ENCODE peak calls at places on chromosomes 16 and 17, in five cellular contexts. J is HEK293T, Y is K562, Q is SK-N-SH, A is HepG2. V is an unnamed sample.

GRCh38 chr17:35368086-35368824 is 5.2 kb downstream of the SLFN11 start:
- DNase-seq in J (no peak), Y (no peak), A (no peak), Q (no peak), V (peak)

GRCh38 chr16:2507052-2507678 is 6.6 kb upstream of the ATP6V0C start:
- DNase-seq in A (no peak), Q (no peak), J (no peak), Y (no peak), V (peak)

GRCh38 chr16:19127674-19128131 is 13.9 kb downstream of the ITPRIPL2 start:
- DNase-seq in J (no peak), Q (no peak), A (no peak), Y (no peak), V (peak)

GRCh38 chr17:20993863-20994778 is 48.7 kb downstream of the USP22 start:
- DNase-seq in Q (peak), A (no peak), J (no peak), Y (no peak), V (no peak)

GRCh38 chr16:56525154-56525720 is 5.4 kb upstream of the BBS2 start:
- DNase-seq in J (no peak), Q (peak), A (no peak), Y (no peak), V (no peak)

GRCh38 chr17:57578608-57578990 is 166.5 kb downstream of the CCDC182 start:
- DNase-seq in Q (no peak), A (no peak), Y (no peak), J (no peak), V (peak)

GRCh38 chr16:3651461-3652372 is 2.8 kb upstream of the DNASE1 start:
- DNase-seq in A (no peak), J (no peak), Y (no peak), Q (no peak), V (no peak)

GRCh38 chr17:41939044-41939695 is 8.8 kb downstream of the ODAD4 start:
- DNase-seq in A (no peak), Y (no peak), Q (no peak), J (no peak), V (no peak)

GRCh38 chr17:50035421-50035879 is 20.5 kb upstream of the ITGA3 start:
- DNase-seq in J (no peak), Q (peak), A (peak), Y (peak), V (no peak)

GRCh38 chr16:2963611-2964415 is at the start of gene KREMEN2:
- DNase-seq in Q (peak), Y (peak), J (peak), A (peak), V (no peak)

GRCh38 chr17:77445030-77445907 is 304.5 kb downstream of the SEC14L1 start:
- DNase-seq in Q (no peak), A (no peak), Y (no peak), J (no peak), V (peak)

GRCh38 chr17:79852748-79853147 is 13.5 kb upstream of the CBX4 start:
- DNase-seq in Q (no peak), Y (no peak), A (no peak), J (no peak), V (no peak)

GRCh38 chr16:70577256-70577698 is 53.7 kb downstream of the SF3B3 start:
- DNase-seq in Q (no peak), A (no peak), Y (no peak), J (no peak), V (no peak)

GRCh38 chr17:2954898-2955445 is 108.4 kb downstream of the OR1D5 start:
- DNase-seq in Q (no peak), J (no peak), A (peak), Y (no peak), V (no peak)

GRCh38 chr17:34579979-34580684 is 750 bp downstream of the TMEM132E start:
- DNase-seq in A (no peak), Y (no peak), J (peak), Q (peak), V (no peak)

GRCh38 chr17:7914771-7915610 is 1.1 kb downstream of the RNF227 start:
- DNase-seq in Y (no peak), Q (no peak), A (no peak), J (no peak), V (no peak)

GRCh38 chr17:33522623-33523022 is 229.5 kb upstream of the ASIC2 start:
- DNase-seq in Y (peak), A (no peak), J (peak), Q (no peak), V (no peak)

DNA sequence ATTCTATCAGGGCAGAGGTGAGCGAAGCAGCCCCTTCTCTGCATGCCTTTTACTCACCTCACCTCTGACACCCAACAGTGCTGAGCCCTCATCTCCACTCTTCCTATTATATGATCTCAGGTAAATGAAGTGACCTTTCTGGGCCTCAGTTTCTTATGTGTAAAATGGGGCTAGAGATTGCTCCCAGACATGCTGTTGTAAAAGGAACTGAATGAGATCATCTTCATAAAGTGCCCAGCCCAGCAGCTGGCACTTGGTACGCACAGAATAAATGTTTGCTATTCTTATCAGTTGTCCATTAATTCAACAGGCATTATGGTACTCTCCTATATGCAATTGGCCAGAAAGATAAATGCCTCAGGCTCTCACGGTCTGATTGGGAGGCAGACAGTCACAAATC is 4.5 kb upstream of the GALK1 start:
- DNase-seq in A (no peak), Y (no peak), J (no peak), Q (peak), V (no peak)
- TF ChIP-seq FOXM1 in A (no peak), Y (no peak), J (no peak), Q (no peak), V (no peak)

DNA sequence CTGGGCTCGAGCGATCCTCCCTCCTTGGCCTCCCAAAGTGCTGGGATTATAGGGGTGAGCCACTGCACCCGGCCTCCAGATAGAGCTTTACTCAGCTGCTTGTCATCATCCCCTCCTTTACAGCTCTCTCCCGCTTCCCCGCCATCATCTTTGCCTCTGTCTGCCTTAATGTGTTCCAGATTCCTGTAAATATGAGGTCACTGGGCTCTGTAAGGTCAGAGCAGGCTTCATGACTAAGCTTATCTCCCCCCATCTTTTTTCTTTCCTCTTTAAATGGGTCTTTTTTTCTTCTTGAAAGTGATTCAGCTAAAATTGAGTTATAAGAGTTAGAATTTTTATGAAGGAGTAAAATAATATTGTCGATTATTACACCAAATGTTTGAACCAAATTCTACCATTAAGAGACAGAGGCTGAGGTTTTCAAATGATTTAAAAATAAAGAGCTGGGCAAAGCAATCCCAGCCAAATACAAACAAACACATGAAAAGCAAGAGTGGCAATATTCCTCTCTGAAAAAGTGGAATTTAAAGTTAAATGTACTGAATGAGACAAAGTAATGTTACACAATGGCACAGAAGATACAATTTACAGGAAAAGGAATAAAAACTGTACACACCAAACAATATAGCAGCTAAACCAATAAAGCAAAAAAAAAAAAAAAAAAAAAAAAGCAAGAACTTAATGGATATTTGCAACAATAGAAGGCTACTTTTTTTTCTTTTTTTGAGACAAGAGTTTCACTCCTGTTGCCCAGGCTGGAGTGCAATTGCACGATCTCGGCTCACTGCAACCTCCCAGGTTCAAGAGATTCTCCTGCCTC is 62.1 kb downstream of the CRISPLD2 start:
- DNase-seq in A (peak), Q (peak), J (no peak), Y (peak), V (no peak)
- TF ChIP-seq FOXM1 in A (no peak), Q (no peak), J (no peak), Y (no peak), V (no peak)

GRCh38 chr16:57536306-57537193 is at the start of gene CCDC102A:
- DNase-seq in J (peak), Q (peak), A (no peak), Y (peak), V (no peak)
- TF ChIP-seq FOXM1 in J (peak), Q (no peak), A (no peak), Y (no peak), V (no peak)

GRCh38 chr16:23353440-23353839 is 51.3 kb downstream of the SCNN1B start:
- DNase-seq in Q (no peak), J (no peak), Y (peak), A (no peak), V (no peak)

GRCh38 chr16:23351360-23351759 is 49.3 kb downstream of the SCNN1B start:
- DNase-seq in Y (no peak), A (no peak), J (no peak), Q (no peak), V (no peak)

GRCh38 chr16:23355106-23355670 is 53.1 kb downstream of the SCNN1B start:
- DNase-seq in A (no peak), Q (no peak), J (no peak), Y (no peak), V (no peak)

GRCh38 chr16:23356941-23357340 is 54.8 kb downstream of the SCNN1B start:
- DNase-seq in J (no peak), Q (no peak), A (no peak), Y (no peak), V (no peak)

GRCh38 chr16:23354246-23354645 is 52.1 kb downstream of the SCNN1B start:
- DNase-seq in A (no peak), J (no peak), Y (no peak), Q (no peak), V (no peak)
- TF ChIP-seq FOXM1 in A (no peak), J (no peak), Y (no peak), Q (no peak), V (no peak)

DNA sequence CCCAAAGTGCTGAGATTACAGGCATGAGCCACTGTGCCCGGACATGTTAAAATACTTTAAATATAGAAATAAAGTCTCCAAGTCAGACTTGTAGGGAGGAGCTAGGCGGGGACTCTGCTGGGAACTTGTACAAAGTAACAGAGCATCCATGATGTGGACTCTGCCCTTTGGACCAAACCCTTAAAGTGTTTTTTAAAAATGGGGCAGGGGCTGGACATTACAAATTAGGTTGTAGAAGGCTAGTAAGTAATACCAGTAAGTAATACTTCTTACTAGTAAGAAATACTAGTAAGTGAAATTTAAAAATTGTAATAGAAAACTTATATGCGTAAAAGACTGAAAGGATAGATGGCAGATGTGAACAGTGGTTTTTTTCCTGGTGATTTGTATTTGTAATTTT is 9.7 kb upstream of the SPATA32 start:
- DNase-seq in Q (no peak), Y (no peak), J (no peak), A (no peak), V (no peak)
- TF ChIP-seq FOXM1 in Q (no peak), Y (no peak), J (no peak), A (no peak), V (no peak)

DNA sequence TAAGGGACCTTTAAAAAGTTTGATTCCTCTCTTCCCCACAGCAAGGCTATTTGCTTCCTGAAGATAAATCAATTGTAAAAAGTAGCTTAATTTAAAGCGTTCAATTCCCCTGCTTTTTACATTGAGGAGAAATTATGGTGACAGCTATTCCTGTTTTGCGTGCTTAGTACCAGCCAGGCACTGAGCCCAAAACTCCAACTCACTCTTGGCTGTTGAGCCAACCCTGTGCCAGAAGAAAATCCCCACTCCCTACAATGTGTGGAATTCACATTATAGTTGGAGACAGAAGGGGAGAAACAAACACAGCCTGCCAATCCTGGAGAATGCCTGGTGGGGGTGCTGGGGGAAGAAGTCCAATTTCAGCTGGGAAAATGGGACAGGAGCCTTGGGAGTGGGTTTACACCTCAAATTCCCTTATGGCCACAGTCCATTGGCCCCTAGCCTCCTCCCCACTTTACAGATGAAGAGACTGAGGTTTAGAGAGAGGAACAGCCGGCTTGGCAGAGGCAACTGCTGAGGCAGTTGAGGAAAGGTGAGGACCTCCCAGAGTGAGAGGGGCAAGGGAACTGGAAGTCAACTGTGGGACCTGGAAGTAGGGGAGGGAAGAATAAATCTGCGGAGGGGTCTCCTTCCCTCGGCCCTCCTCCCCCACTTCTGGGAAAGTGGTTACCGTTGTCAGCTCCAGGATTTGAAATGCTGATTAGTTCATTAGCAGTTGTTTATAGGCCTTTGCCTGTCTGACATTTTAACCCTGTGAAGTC is 26.1 kb downstream of the CDH1 start:
- DNase-seq in J (no peak), A (no peak), Y (no peak), Q (no peak), V (no peak)
- TF ChIP-seq FOXM1 in J (no peak), A (no peak), Y (no peak), Q (no peak), V (no peak)

DNA sequence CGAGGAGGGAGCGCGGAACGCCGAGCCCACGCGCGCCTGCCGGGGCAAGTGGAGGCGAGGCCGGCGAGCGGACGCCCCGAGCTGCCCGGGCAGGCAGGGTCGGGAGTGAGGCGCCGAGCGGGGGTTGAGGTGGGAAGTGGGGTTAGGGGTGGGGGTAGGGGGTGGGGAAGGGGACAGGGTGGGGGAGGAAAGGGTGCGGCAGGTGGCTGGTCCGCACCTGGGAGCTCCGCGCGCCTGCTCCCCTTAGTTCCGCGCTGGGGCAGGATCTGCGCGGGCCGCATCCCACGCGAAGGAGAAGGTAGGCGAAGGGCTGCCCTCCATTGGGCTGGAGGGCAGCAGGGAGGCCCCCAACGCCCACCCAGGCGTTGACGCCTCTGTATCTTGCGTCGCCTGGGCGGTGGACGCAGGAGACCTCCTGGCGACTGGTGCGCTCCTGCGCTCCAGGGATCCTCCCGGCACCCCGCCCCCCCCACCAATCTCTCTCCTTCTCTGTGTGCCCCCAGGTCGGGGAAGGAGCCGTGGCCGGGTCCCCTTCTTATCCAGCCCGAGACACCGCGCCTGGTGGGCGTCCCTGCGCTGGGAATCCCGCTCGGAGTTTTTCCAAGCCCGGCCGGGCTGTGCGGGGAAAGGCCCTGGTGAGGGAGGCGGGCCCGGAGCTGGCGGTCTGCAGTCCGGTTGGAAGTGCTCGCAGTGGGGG is 51.3 kb upstream of the AMZ2 start:
- DNase-seq in J (no peak), Y (no peak), Q (no peak), A (no peak), V (no peak)
- TF ChIP-seq FOXM1 in J (no peak), Y (no peak), Q (no peak), A (no peak), V (no peak)

DNA sequence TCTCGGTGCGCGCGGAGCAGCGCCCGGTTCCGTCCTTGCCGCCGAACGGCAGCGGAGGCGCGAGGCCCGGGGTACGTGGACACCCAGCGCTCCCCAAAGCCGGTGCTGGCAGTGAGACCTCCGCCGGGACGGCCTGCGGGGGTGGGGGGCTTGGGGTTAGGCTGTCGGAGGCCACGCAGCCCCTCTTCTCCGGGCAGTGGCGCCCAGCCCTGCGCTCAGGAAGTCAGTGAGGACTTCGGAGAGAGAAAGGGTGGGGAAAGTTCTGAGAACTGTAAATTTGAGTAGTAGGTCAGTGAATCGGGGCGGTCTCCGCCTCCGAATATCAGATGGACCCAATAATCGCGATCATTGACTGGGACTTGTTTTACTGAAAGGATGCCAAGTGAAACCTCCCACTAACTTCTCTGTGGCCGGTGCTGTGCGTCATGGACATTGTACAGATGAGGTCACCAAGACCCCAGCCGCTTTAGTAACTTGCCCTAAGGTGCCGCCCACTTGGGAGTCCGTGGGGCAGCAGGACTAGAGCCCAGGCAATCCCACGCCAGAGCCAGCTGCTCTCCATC is 468 bp downstream of the IL4R start:
- DNase-seq in Q (peak), A (peak), Y (no peak), J (peak), V (no peak)
- TF ChIP-seq FOXM1 in Q (no peak), A (no peak), Y (no peak), J (no peak), V (no peak)

V was measured in GM12878.